ENCODE peak calls at places on chromosomes 4 and X, in six cellular contexts. L is heart right ventricle; I is A549; R is memory B cell; A is WTC11; F is activated naive CD8-positive, alpha-beta T cell treated with anti-CD3 and anti-CD28 coated beads, Interleukin-2, amount 50 U/mL, for 24 hours. B is an unnamed sample.

GRCh38 chrX:45506149-45506768 is 305.6 kb upstream of the DIPK2B start:
- ATAC-seq in R (no peak), I (peak), L (no peak), F (no peak), A (no peak), B (no peak)

GRCh38 chr4:108651068-108651794 is 832 bp downstream of the OSTC start:
- ATAC-seq in F (no peak), L (peak), I (peak), R (no peak), A (no peak), B (no peak)

GRCh38 chrX:136588060-136588459 is 56.0 kb downstream of the VGLL1 start:
- ATAC-seq in F (peak), A (no peak), L (no peak), I (no peak), R (no peak), B (no peak)

GRCh38 chr4:1247811-1248261 is 1.1 kb downstream of the CTBP1 start:
- ATAC-seq in F (no peak), A (no peak), R (peak), L (peak), I (peak), B (no peak)

GRCh38 chr4:40837094-40837870 is 87.5 kb downstream of the NSUN7 start:
- ATAC-seq in F (no peak), L (peak), R (no peak), I (no peak), A (no peak), B (no peak)

GRCh38 chr4:121180558-121180957 is 16.4 kb upstream of the TNIP3 start:
- ATAC-seq in I (no peak), L (no peak), F (peak), R (no peak), A (no peak), B (no peak)

GRCh38 chr4:183408791-183409190 is 35.6 kb upstream of the CDKN2AIP start:
- ATAC-seq in A (no peak), R (no peak), I (no peak), L (no peak), F (no peak), B (no peak)

GRCh38 chr4:159682996-159683395 is 580.1 kb downstream of the RAPGEF2 start:
- ATAC-seq in I (no peak), F (no peak), R (no peak), L (no peak), A (no peak), B (no peak)

GRCh38 chr4:23934915-23935314 is 45.1 kb upstream of the PPARGC1A start:
- ATAC-seq in R (no peak), F (no peak), I (no peak), L (peak), A (peak), B (peak)

GRCh38 chrX:1419545-1420355 is 27.8 kb upstream of the SLC25A6 start:
- ATAC-seq in F (peak), I (peak), A (peak), R (no peak), L (peak), B (no peak)

GRCh38 chrX:2342878-2343277 is 157.9 kb downstream of the DHRSX start:
- ATAC-seq in L (peak), R (no peak), A (no peak), F (no peak), I (no peak), B (no peak)

GRCh38 chr4:118712872-118713271 is 27.7 kb downstream of the METTL14 start:
- ATAC-seq in R (no peak), F (peak), A (no peak), L (no peak), I (no peak), B (no peak)

GRCh38 chr4:148431401-148431800 is 10.8 kb downstream of the NR3C2 start:
- ATAC-seq in R (no peak), A (no peak), L (no peak), F (no peak), I (no peak), B (no peak)

GRCh38 chr4:70979445-70980008 is 13.9 kb upstream of the DCK start:
- ATAC-seq in F (no peak), A (no peak), L (no peak), I (no peak), R (peak), B (no peak)

GRCh38 chr4:142728209-142728608 is 117.9 kb downstream of the INPP4B start:
- ATAC-seq in L (no peak), A (no peak), R (no peak), I (no peak), F (no peak), B (no peak)

GRCh38 chr4:6942238-6942800 is 32.7 kb downstream of the TBC1D14 start:
- ATAC-seq in F (peak), A (no peak), R (peak), I (peak), L (peak), B (peak)

GRCh38 chr4:154998284-154998683 is 210.2 kb upstream of the NPY2R start:
- ATAC-seq in R (no peak), A (no peak), I (no peak), L (no peak), F (no peak), B (no peak)

GRCh38 chr4:163612762-163613161 is 118.3 kb downstream of the TMA16 start:
- ATAC-seq in R (no peak), I (no peak), F (no peak), L (no peak), A (no peak), B (no peak)